ENCODE peak calls at places on chromosome 21, in eight cellular contexts. One of them, this sample, is unnamed.

GRCh38 chr21:20031807-20032206 is 966.4 kb upstream of the NCAM2 start:
- DNase-seq in fibroblast of lung: no peak
- DNase-seq in GM12878: no peak
- DNase-seq in HCT116: no peak
- DNase-seq in colonic mucosa: no peak
- DNase-seq in neural progenitor cell: no peak
- DNase-seq in IMR-90: no peak
- DNase-seq in keratinocyte: no peak
- DNase-seq in this sample: peak

GRCh38 chr21:28375708-28376385 is 616.8 kb downstream of the LTN1 start:
- DNase-seq in fibroblast of lung: peak
- DNase-seq in GM12878: no peak
- DNase-seq in HCT116: no peak
- DNase-seq in colonic mucosa: no peak
- DNase-seq in neural progenitor cell: no peak
- DNase-seq in IMR-90: peak
- DNase-seq in keratinocyte: no peak
- DNase-seq in this sample: no peak

GRCh38 chr21:29105218-29105617 is 25.2 kb upstream of the MAP3K7CL start:
- DNase-seq in fibroblast of lung: peak
- DNase-seq in GM12878: no peak
- DNase-seq in HCT116: no peak
- DNase-seq in colonic mucosa: no peak
- DNase-seq in neural progenitor cell: no peak
- DNase-seq in IMR-90: peak
- DNase-seq in keratinocyte: peak
- DNase-seq in this sample: no peak

GRCh38 chr21:25870084-25870483 is 135.3 kb downstream of the GABPA start:
- DNase-seq in fibroblast of lung: no peak
- DNase-seq in GM12878: no peak
- DNase-seq in HCT116: no peak
- DNase-seq in colonic mucosa: no peak
- DNase-seq in neural progenitor cell: no peak
- DNase-seq in IMR-90: no peak
- DNase-seq in keratinocyte: no peak
- DNase-seq in this sample: no peak

GRCh38 chr21:25801217-25802015 is 66.6 kb downstream of the GABPA start:
- DNase-seq in fibroblast of lung: peak
- DNase-seq in GM12878: peak
- DNase-seq in HCT116: peak
- DNase-seq in colonic mucosa: peak
- DNase-seq in neural progenitor cell: peak
- DNase-seq in IMR-90: peak
- DNase-seq in keratinocyte: peak
- DNase-seq in this sample: peak

GRCh38 chr21:14070049-14070893 is 140.5 kb downstream of the LIPI start:
- DNase-seq in fibroblast of lung: no peak
- DNase-seq in GM12878: no peak
- DNase-seq in HCT116: no peak
- DNase-seq in colonic mucosa: no peak
- DNase-seq in neural progenitor cell: no peak
- DNase-seq in IMR-90: no peak
- DNase-seq in keratinocyte: no peak
- DNase-seq in this sample: no peak

GRCh38 chr21:30072496-30072895 is 94.1 kb downstream of the CLDN17 start:
- DNase-seq in fibroblast of lung: peak
- DNase-seq in GM12878: no peak
- DNase-seq in HCT116: no peak
- DNase-seq in colonic mucosa: peak
- DNase-seq in neural progenitor cell: peak
- DNase-seq in IMR-90: no peak
- DNase-seq in keratinocyte: peak
- DNase-seq in this sample: no peak

GRCh38 chr21:27700974-27701614 is 734.2 kb upstream of the ADAMTS5 start:
- DNase-seq in fibroblast of lung: peak
- DNase-seq in GM12878: no peak
- DNase-seq in HCT116: no peak
- DNase-seq in colonic mucosa: peak
- DNase-seq in neural progenitor cell: peak
- DNase-seq in IMR-90: peak
- DNase-seq in keratinocyte: peak
- DNase-seq in this sample: peak

GRCh38 chr21:24045775-24046215 is 1561.5 kb downstream of the MRPL39 start:
- DNase-seq in fibroblast of lung: peak
- DNase-seq in GM12878: no peak
- DNase-seq in HCT116: no peak
- DNase-seq in colonic mucosa: peak
- DNase-seq in neural progenitor cell: peak
- DNase-seq in IMR-90: peak
- DNase-seq in keratinocyte: no peak
- DNase-seq in this sample: peak

GRCh38 chr21:8992731-8993174 is 1528.6 kb upstream of the TPTE start:
- DNase-seq in fibroblast of lung: peak
- DNase-seq in GM12878: no peak
- DNase-seq in HCT116: no peak
- DNase-seq in colonic mucosa: no peak
- DNase-seq in neural progenitor cell: no peak
- DNase-seq in IMR-90: no peak
- DNase-seq in keratinocyte: no peak
- DNase-seq in this sample: no peak

GRCh38 chr21:25639167-25639921 is at the start of gene JAM2:
- DNase-seq in fibroblast of lung: peak
- DNase-seq in GM12878: no peak
- DNase-seq in HCT116: no peak
- DNase-seq in colonic mucosa: peak
- DNase-seq in neural progenitor cell: peak
- DNase-seq in IMR-90: peak
- DNase-seq in keratinocyte: no peak
- DNase-seq in this sample: peak

GRCh38 chr21:27190601-27191000 is 223.7 kb upstream of the ADAMTS5 start:
- DNase-seq in fibroblast of lung: peak
- DNase-seq in GM12878: no peak
- DNase-seq in HCT116: no peak
- DNase-seq in colonic mucosa: no peak
- DNase-seq in neural progenitor cell: no peak
- DNase-seq in IMR-90: peak
- DNase-seq in keratinocyte: no peak
- DNase-seq in this sample: no peak

GRCh38 chr21:29293495-29293894 is 5.2 kb upstream of the BACH1 start:
- DNase-seq in fibroblast of lung: no peak
- DNase-seq in GM12878: peak
- DNase-seq in HCT116: no peak
- DNase-seq in colonic mucosa: no peak
- DNase-seq in neural progenitor cell: no peak
- DNase-seq in IMR-90: no peak
- DNase-seq in keratinocyte: no peak
- DNase-seq in this sample: no peak

GRCh38 chr21:20994790-20995189 is 3.4 kb upstream of the NCAM2 start:
- DNase-seq in fibroblast of lung: no peak
- DNase-seq in GM12878: no peak
- DNase-seq in HCT116: no peak
- DNase-seq in colonic mucosa: no peak
- DNase-seq in neural progenitor cell: no peak
- DNase-seq in IMR-90: no peak
- DNase-seq in keratinocyte: no peak
- DNase-seq in this sample: no peak

GRCh38 chr21:36385909-36386642 is 884 bp downstream of the CHAF1B start:
- DNase-seq in fibroblast of lung: no peak
- DNase-seq in GM12878: no peak
- DNase-seq in HCT116: no peak
- DNase-seq in colonic mucosa: no peak
- DNase-seq in neural progenitor cell: peak
- DNase-seq in IMR-90: peak
- DNase-seq in keratinocyte: no peak
- DNase-seq in this sample: no peak

GRCh38 chr21:27812279-27812678 is 845.4 kb upstream of the ADAMTS5 start:
- DNase-seq in fibroblast of lung: no peak
- DNase-seq in GM12878: no peak
- DNase-seq in HCT116: no peak
- DNase-seq in colonic mucosa: no peak
- DNase-seq in neural progenitor cell: no peak
- DNase-seq in IMR-90: peak
- DNase-seq in keratinocyte: no peak
- DNase-seq in this sample: no peak

GRCh38 chr21:20618878-20619277 is 379.3 kb upstream of the NCAM2 start:
- DNase-seq in fibroblast of lung: no peak
- DNase-seq in GM12878: no peak
- DNase-seq in HCT116: no peak
- DNase-seq in colonic mucosa: no peak
- DNase-seq in neural progenitor cell: no peak
- DNase-seq in IMR-90: no peak
- DNase-seq in keratinocyte: no peak
- DNase-seq in this sample: no peak

GRCh38 chr21:22691643-22692042 is 1693.4 kb downstream of the NCAM2 start:
- DNase-seq in fibroblast of lung: no peak
- DNase-seq in GM12878: no peak
- DNase-seq in HCT116: no peak
- DNase-seq in colonic mucosa: no peak
- DNase-seq in neural progenitor cell: no peak
- DNase-seq in IMR-90: no peak
- DNase-seq in keratinocyte: no peak
- DNase-seq in this sample: no peak

GRCh38 chr21:25938673-25939395 is 204.1 kb downstream of the GABPA start:
- DNase-seq in fibroblast of lung: no peak
- DNase-seq in GM12878: no peak
- DNase-seq in HCT116: no peak
- DNase-seq in colonic mucosa: no peak
- DNase-seq in neural progenitor cell: no peak
- DNase-seq in IMR-90: no peak
- DNase-seq in keratinocyte: no peak
- DNase-seq in this sample: no peak

GRCh38 chr21:34822957-34823356 is 154.2 kb downstream of the CLIC6 start:
- DNase-seq in fibroblast of lung: peak
- DNase-seq in GM12878: no peak
- DNase-seq in HCT116: no peak
- DNase-seq in colonic mucosa: peak
- DNase-seq in neural progenitor cell: no peak
- DNase-seq in IMR-90: peak
- DNase-seq in keratinocyte: no peak
- DNase-seq in this sample: no peak

GRCh38 chr21:26835027-26835713 is 10.0 kb downstream of the ADAMTS1 start:
- DNase-seq in fibroblast of lung: peak
- DNase-seq in GM12878: no peak
- DNase-seq in HCT116: no peak
- DNase-seq in colonic mucosa: no peak
- DNase-seq in neural progenitor cell: no peak
- DNase-seq in IMR-90: peak
- DNase-seq in keratinocyte: no peak
- DNase-seq in this sample: no peak

GRCh38 chr21:35046223-35046690 is 2.8 kb downstream of the RUNX1 start:
- DNase-seq in fibroblast of lung: no peak
- DNase-seq in GM12878: no peak
- DNase-seq in HCT116: no peak
- DNase-seq in colonic mucosa: no peak
- DNase-seq in neural progenitor cell: no peak
- DNase-seq in IMR-90: no peak
- DNase-seq in keratinocyte: no peak
- DNase-seq in this sample: no peak

GRCh38 chr21:26140185-26140584 is 30.4 kb downstream of the APP start:
- DNase-seq in fibroblast of lung: peak
- DNase-seq in GM12878: no peak
- DNase-seq in HCT116: peak
- DNase-seq in colonic mucosa: peak
- DNase-seq in neural progenitor cell: no peak
- DNase-seq in IMR-90: peak
- DNase-seq in keratinocyte: no peak
- DNase-seq in this sample: peak

GRCh38 chr21:33236799-33237198 is 7.1 kb downstream of the IFNAR2 start:
- DNase-seq in fibroblast of lung: peak
- DNase-seq in GM12878: no peak
- DNase-seq in HCT116: no peak
- DNase-seq in colonic mucosa: no peak
- DNase-seq in neural progenitor cell: no peak
- DNase-seq in IMR-90: no peak
- DNase-seq in keratinocyte: no peak
- DNase-seq in this sample: no peak

GRCh38 chr21:33238565-33239255 is 9.0 kb downstream of the IFNAR2 start:
- DNase-seq in fibroblast of lung: peak
- DNase-seq in GM12878: peak
- DNase-seq in HCT116: no peak
- DNase-seq in colonic mucosa: no peak
- DNase-seq in neural progenitor cell: no peak
- DNase-seq in IMR-90: no peak
- DNase-seq in keratinocyte: no peak
- DNase-seq in this sample: no peak

GRCh38 chr21:33238146-33238545 is 8.4 kb downstream of the IFNAR2 start:
- DNase-seq in fibroblast of lung: peak
- DNase-seq in GM12878: no peak
- DNase-seq in HCT116: no peak
- DNase-seq in colonic mucosa: no peak
- DNase-seq in neural progenitor cell: no peak
- DNase-seq in IMR-90: no peak
- DNase-seq in keratinocyte: no peak
- DNase-seq in this sample: no peak

GRCh38 chr21:33236013-33236686 is 6.4 kb downstream of the IFNAR2 start:
- DNase-seq in fibroblast of lung: no peak
- DNase-seq in GM12878: no peak
- DNase-seq in HCT116: no peak
- DNase-seq in colonic mucosa: no peak
- DNase-seq in neural progenitor cell: no peak
- DNase-seq in IMR-90: no peak
- DNase-seq in keratinocyte: no peak
- DNase-seq in this sample: no peak

GRCh38 chr21:33237446-33237845 is 7.7 kb downstream of the IFNAR2 start:
- DNase-seq in fibroblast of lung: no peak
- DNase-seq in GM12878: no peak
- DNase-seq in HCT116: no peak
- DNase-seq in colonic mucosa: no peak
- DNase-seq in neural progenitor cell: no peak
- DNase-seq in IMR-90: no peak
- DNase-seq in keratinocyte: no peak
- DNase-seq in this sample: no peak
- H3K9ac ChIP-seq in fibroblast of lung: no peak
- H3K9ac ChIP-seq in GM12878: peak
- H3K9ac ChIP-seq in HCT116: no peak
- H3K9ac ChIP-seq in colonic mucosa: peak
- H3K9ac ChIP-seq in neural progenitor cell: no peak
- H3K9ac ChIP-seq in IMR-90: no peak
- H3K9ac ChIP-seq in keratinocyte: no peak
- H3K9ac ChIP-seq in this sample: no peak

GRCh38 chr21:37665230-37666024 is 250.8 kb downstream of the KCNJ6 start:
- DNase-seq in fibroblast of lung: peak
- DNase-seq in GM12878: no peak
- DNase-seq in HCT116: no peak
- DNase-seq in colonic mucosa: no peak
- DNase-seq in neural progenitor cell: no peak
- DNase-seq in IMR-90: no peak
- DNase-seq in keratinocyte: no peak
- DNase-seq in this sample: no peak
- H3K27ac ChIP-seq in fibroblast of lung: no peak
- H3K27ac ChIP-seq in GM12878: no peak
- H3K27ac ChIP-seq in HCT116: no peak
- H3K27ac ChIP-seq in colonic mucosa: no peak
- H3K27ac ChIP-seq in neural progenitor cell: no peak
- H3K27ac ChIP-seq in IMR-90: no peak
- H3K27ac ChIP-seq in keratinocyte: no peak
- H3K27ac ChIP-seq in this sample: no peak

GRCh38 chr21:16608209-16608830 is 878.5 kb downstream of the USP25 start:
- DNase-seq in fibroblast of lung: no peak
- DNase-seq in GM12878: no peak
- DNase-seq in HCT116: no peak
- DNase-seq in colonic mucosa: no peak
- DNase-seq in neural progenitor cell: peak
- DNase-seq in IMR-90: no peak
- DNase-seq in keratinocyte: no peak
- DNase-seq in this sample: no peak
- TF ChIP-seq CTCF in fibroblast of lung: no peak
- TF ChIP-seq CTCF in GM12878: no peak
- TF ChIP-seq CTCF in HCT116: no peak
- TF ChIP-seq CTCF in colonic mucosa: no peak
- TF ChIP-seq CTCF in neural progenitor cell: peak
- TF ChIP-seq CTCF in IMR-90: peak
- TF ChIP-seq CTCF in keratinocyte: peak
- TF ChIP-seq CTCF in this sample: peak

GRCh38 chr21:41875086-41875485 is 4.1 kb downstream of the PRDM15 start:
- DNase-seq in fibroblast of lung: no peak
- DNase-seq in GM12878: no peak
- DNase-seq in HCT116: no peak
- DNase-seq in colonic mucosa: no peak
- DNase-seq in neural progenitor cell: no peak
- DNase-seq in IMR-90: no peak
- DNase-seq in keratinocyte: no peak
- DNase-seq in this sample: no peak
- H3K9ac ChIP-seq in fibroblast of lung: no peak
- H3K9ac ChIP-seq in GM12878: no peak
- H3K9ac ChIP-seq in HCT116: no peak
- H3K9ac ChIP-seq in colonic mucosa: no peak
- H3K9ac ChIP-seq in neural progenitor cell: no peak
- H3K9ac ChIP-seq in IMR-90: no peak
- H3K9ac ChIP-seq in keratinocyte: no peak
- H3K9ac ChIP-seq in this sample: no peak